ENCODE peak calls at places on chromosome 19, in four cellular contexts. R, X, P and U are unnamed samples. For H3K4me1, the result is how much of the 10 kb centered on the place peaks cover.

GRCh38 chr19:30322641-30323320 is 49.4 kb upstream of the ZNF536 start:
- DNase-seq in X (no peak), R (no peak), P (no peak), U (no peak)

GRCh38 chr19:18157465-18158063 is 4.6 kb downstream of the PIK3R2 start:
- DNase-seq in X (no peak), R (peak), P (no peak), U (no peak)

GRCh38 chr19:55372316-55373081 is 2.2 kb upstream of the IL11 start:
- DNase-seq in X (no peak), R (no peak), P (no peak), U (no peak)

GRCh38 chr19:1183543-1184172 is 9.6 kb upstream of the SBNO2 start:
- DNase-seq in R (peak), X (no peak), P (no peak), U (peak)

GRCh38 chr19:38033658-38034150 is 126.7 kb downstream of the SIPA1L3 start:
- DNase-seq in P (no peak), X (no peak), R (no peak), U (peak)

GRCh38 chr19:55149078-55150003 is at the start of gene TNNT1:
- DNase-seq in R (no peak), X (no peak), P (peak), U (no peak)

GRCh38 chr19:38717051-38717450 is 27.2 kb downstream of the CAPN12 start:
- DNase-seq in X (no peak), R (no peak), P (no peak), U (no peak)

GRCh38 chr19:737591-738093 is 13.3 kb upstream of the MISP start:
- DNase-seq in R (no peak), X (peak), P (no peak), U (peak)

GRCh38 chr19:45069056-45069455 is 7.2 kb downstream of the ZNF296 start:
- DNase-seq in X (no peak), P (no peak), R (peak), U (no peak)

GRCh38 chr19:51607920-51608562 is 22.2 kb downstream of the SIGLEC5 start:
- DNase-seq in P (peak), R (no peak), X (peak), U (peak)

GRCh38 chr19:926595-927043 is 784 bp downstream of the ARID3A start:
- DNase-seq in P (no peak), R (no peak), X (peak), U (peak)

GRCh38 chr19:47779524-47780214 is 1.2 kb downstream of the SELENOW start:
- DNase-seq in R (peak), P (peak), X (peak), U (peak)

GRCh38 chr19:55407625-55408319 is at the start of gene UBE2S:
- DNase-seq in P (peak), R (peak), X (peak), U (peak)

GRCh38 chr19:1652471-1653299 is at the start of gene TCF3:
- DNase-seq in R (peak), P (peak), X (peak), U (peak)

GRCh38 chr19:51094696-51095279 is 12.1 kb upstream of the KLK14 start:
- DNase-seq in P (no peak), X (no peak), R (no peak), U (no peak)

GRCh38 chr19:44582581-44583265 is 30.6 kb upstream of the IGSF23 start:
- DNase-seq in P (no peak), R (no peak), X (no peak), U (peak)

GRCh38 chr19:12034196-12034595 is 1.3 kb downstream of the ZNF433 start:
- DNase-seq in P (no peak), X (no peak), R (no peak), U (no peak)

GRCh38 chr19:12034610-12035009 is 869 bp downstream of the ZNF433 start:
- DNase-seq in X (peak), P (no peak), R (no peak), U (no peak)

GRCh38 chr19:12035220-12036172 is at the start of gene ZNF433:
- DNase-seq in X (peak), R (peak), P (peak), U (peak)
- TF ChIP-seq POLR2A in X (peak), R (peak), P (peak), U (peak)

GRCh38 chr19:49472936-49473335 is 1.1 kb upstream of the FLT3LG start:
- DNase-seq in R (no peak), X (no peak), P (no peak), U (no peak)
- H3K4me1 ChIP-seq in R (under half), X (under half), P (under half), U (under half)

DNA sequence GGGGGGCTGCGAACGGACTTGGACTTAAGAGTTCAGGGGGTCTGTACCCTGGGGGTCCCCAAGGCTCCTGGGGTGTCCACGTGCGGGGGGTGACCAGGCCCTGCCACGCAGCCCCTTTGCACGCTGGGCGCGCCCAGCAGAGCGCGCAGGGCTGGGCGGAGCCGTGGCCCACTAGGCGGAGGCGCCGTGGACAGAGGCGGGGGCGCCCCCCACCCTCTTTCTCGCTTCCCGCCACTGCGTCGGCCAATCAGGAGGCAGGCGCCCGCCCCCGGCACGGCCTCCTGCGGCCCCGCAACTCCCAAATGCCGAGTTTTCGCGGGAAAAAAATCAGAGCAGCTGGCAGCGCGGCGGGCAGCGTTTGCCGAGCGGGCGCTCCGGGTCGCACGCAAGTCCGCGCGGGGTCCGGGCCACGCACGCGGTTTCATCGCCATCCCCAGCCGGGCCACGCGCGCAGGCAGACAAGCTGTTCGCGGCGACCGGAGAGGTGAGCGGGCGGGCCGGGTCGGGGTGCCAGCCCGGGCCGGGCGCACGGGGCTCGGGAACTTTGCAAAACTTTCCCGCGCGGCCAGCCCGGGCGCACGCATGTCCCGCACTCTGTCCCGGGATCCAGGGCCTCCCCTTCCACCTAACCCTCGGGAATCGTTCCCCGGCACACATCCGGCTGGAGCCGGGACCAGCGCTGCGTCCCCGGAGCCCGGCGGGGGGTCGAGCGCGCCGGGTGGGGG is at the start of gene UHRF1:
- DNase-seq in X (no peak), R (no peak), P (no peak), U (peak)
- H3K27ac ChIP-seq in X (peak), R (no peak), P (peak), U (peak)

DNA sequence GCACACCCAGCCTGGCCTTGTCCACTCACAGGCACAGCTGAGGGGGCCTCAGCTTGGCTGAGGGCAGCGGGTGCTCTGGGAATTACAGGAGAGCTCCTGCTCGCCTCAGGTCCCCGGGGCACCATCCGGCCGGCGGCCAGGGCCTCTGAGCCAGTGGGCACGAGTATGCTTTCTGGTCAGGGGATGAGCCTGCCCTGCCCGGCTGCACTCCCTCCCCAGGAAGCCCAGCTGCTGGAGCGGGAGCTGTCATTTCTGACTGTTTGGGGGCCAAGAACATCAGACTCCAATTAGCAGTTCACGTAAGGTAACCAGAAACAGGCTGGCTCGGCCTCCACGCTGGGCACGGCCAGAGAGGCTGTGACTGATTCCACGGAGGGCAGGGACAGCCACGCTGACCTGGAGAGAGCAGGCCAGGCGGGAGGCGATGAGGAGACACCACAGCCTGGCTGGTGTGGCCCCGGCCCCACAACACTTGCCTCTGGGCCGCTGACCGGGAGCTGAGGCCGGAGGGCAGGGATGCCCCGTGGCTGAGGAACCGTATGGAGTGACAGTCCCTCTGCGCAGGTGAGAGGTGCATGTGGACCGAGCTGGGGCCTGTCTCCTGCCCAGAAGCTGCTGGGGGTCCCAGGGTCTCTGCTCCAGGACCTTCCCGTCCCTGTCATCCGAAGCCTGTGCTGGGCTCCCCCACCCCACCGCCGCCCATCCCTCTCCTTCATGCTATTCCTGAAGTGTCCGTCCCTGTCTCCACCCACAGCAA is 15.5 kb downstream of the CEBPG start:
- DNase-seq in X (no peak), P (no peak), R (no peak), U (no peak)
- TF ChIP-seq POLR2A in X (no peak), P (no peak), R (no peak), U (no peak)

DNA sequence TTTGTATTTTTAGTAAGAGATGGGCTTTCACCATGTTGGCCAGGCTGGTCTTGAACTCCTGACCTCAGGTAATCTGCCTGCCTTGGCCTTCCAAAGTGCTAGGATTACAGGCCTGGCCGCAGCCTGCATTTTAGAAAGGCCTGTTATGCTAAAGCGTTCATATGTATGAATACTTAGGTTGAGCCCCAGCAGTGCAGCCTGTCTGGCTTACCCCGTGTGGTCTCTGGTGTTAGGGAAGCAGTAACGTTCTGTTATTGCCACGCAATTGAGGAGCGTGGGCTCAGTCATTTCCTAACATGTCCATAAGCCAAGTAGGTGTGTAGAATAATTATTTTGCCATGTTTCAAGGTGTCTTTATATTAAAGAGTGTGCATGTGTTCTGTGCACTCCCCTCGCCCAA is 14.3 kb downstream of the HNRNPM start:
- DNase-seq in P (no peak), X (no peak), R (no peak), U (no peak)
- H3K4me1 ChIP-seq in P (half or more), X (half or more), R (under half), U (under half)

GRCh38 chr19:33818426-33818825 is 21.8 kb downstream of the KCTD15 start:
- DNase-seq in X (no peak), R (no peak), P (no peak), U (no peak)

GRCh38 chr19:33821871-33822270 is 25.2 kb downstream of the KCTD15 start:
- DNase-seq in R (no peak), X (no peak), P (no peak), U (no peak)

GRCh38 chr19:33815410-33816340 is 19.0 kb downstream of the KCTD15 start:
- DNase-seq in R (no peak), P (no peak), X (no peak), U (no peak)

GRCh38 chr19:33819875-33820781 is 23.5 kb downstream of the KCTD15 start:
- DNase-seq in P (peak), R (peak), X (peak), U (peak)

DNA sequence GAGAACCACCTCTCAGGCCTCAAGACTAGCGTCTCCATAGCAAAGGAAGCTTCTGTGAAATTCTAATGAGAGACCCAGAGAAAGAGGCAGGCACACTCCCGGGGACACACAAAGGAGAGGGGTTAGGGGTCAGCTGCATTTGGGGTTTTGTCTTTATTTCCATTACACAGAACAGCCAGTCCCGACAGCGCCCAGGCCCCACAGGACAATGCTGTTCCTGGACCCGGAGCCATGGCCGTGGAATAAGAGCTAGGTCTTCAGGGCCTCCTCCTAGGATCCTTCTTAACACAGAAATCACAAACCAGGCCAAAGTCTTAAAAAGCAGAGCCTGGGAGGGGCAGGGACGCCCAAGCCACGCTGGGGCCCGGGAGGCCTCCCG is 22.8 kb downstream of the KCTD15 start:
- DNase-seq in R (no peak), P (no peak), X (no peak), U (no peak)
- H3K27ac ChIP-seq in R (peak), P (peak), X (peak), U (peak)

GRCh38 chr19:2902590-2903218 is 2.0 kb downstream of the ZNF57 start:
- DNase-seq in X (no peak), P (no peak), R (no peak), U (no peak)

GRCh38 chr19:2905918-2906519 is 5.3 kb downstream of the ZNF57 start:
- DNase-seq in P (no peak), X (no peak), R (no peak), U (peak)

GRCh38 chr19:2896694-2897093 is 4.0 kb upstream of the ZNF57 start:
- DNase-seq in P (no peak), R (no peak), X (no peak), U (no peak)

DNA sequence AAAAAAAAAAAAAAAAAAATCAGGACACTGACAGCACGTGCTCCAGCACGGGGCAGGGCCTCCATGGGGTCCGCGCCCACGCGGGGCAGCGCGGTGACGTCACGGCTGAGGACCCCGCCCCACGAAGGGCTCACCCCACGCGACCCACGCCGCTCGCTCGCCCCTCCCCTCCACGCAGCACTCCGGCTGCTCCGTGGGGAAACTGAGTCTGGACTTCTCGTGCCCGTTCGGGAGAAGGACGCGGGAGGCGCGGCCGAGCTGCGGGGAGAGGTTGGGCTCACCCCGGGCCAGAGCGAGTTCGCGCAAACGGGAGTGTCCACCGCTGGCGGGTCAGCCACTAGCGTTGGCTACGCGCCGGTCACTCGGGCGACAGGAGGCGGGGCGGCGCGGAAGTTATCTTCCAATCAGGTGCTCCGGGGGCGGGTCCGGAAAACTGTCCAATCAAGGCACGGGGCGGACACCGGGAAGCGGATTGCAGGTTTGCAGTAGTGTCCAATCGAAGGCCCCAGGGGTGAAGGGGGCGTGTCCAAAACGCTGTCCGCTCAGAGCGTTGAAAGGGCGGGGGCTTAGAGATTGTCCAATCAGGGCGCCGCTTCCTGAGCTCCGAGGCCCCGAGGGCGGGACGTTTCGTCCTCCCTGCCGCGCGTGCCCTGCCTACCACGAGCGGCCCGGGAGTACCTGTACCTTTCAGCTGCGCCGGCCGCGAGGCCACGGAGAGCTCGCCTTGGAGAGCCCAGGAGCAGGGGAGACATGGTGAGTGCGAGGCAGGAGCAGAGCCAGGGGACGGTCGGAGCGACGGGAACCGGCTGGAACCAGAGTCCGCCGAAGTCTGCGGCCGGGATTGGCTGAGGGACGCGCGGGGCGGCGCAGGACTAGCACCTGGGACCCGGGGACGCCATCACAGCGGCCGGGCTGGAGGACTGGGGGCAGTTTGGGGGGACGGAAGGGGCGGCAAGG is at the start of gene ZNF57:
- DNase-seq in R (peak), P (peak), X (peak), U (peak)
- TF ChIP-seq POLR2A in R (no peak), P (peak), X (no peak), U (peak)

GRCh38 chr19:15249912-15250634 is 17.8 kb upstream of the EPHX3 start:
- DNase-seq in R (peak), P (no peak), X (peak), U (no peak)

GRCh38 chr19:15251010-15251748 is 18.9 kb upstream of the EPHX3 start:
- DNase-seq in R (no peak), X (no peak), P (peak), U (no peak)

GRCh38 chr19:15249560-15249874 is 17.3 kb upstream of the EPHX3 start:
- DNase-seq in R (no peak), X (no peak), P (no peak), U (no peak)

GRCh38 chr19:15251749-15252397 is 19.6 kb upstream of the EPHX3 start:
- DNase-seq in R (peak), X (peak), P (peak), U (peak)

GRCh38 chr19:15250635-15250993 is 18.4 kb upstream of the EPHX3 start:
- DNase-seq in P (peak), X (no peak), R (no peak), U (no peak)
- H3K4me1 ChIP-seq in P (half or more), X (half or more), R (under half), U (half or more)

DNA sequence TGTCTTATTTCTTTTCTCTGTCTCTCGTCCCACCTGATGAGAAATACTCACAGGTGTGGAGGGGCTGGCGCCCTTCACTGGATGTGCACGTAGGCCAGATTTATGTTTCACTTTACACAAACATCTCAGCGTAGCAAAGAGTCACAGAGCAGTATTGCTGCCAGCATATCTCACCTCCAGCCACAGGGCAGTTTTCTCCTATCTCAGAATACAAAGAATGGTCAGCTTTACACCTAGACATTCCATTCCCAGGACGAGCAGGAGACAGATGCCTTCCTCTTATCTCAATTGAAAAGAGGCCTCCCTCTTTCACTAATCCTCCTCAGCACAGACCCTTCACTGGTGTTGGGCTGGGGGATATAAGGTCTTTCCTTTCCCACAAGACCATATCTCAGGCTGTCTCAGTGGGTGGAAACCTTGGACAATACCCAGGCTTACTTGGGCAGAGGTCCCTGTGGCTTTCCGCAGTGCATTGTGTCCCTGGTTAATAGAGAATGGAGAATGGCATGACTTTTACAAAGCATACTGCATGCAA is 7.2 kb upstream of the ZNF611 start:
- DNase-seq in P (no peak), X (no peak), R (no peak), U (no peak)
- H3K27ac ChIP-seq in P (no peak), X (no peak), R (no peak), U (no peak)

DNA sequence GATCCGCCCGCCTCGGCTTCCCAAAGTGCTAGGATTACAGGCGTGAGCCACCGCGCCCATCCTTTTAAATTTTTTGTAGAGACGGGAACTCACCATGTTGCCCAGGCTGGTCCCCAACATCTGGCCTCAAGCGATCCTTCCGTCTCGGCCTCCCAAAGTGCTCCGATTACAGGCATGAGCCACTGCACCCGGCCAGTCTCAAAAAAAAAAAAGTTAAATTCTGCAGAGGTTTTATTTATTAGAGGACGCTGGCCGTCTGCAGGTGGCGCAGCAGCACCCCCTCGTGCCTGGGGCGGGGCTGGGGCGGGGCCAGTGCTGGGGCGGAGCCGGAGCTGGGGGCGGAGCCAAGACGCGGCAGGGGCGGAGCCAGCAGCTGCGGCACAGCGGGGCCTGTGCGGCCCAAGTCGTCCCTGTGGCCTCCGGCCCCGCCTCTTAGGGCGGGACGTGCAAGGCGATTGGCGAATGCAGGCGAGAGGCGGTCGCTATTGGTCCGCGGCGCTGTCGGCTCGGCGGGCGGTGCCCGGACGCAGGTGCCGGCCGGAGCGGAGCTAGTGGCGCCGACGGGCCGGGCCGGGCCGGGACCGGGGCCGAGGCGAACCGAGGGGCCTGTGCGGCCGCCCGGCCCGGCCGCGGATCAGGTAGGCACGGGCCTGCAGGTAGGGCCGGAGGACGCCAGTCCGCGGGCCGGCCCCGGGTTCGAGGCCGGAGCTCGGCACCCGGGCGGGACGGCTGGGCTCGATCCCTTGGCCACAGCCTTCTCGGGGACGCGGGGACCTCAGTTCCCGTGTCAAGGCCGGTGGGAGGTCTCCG is at the start of gene MARCHF2:
- DNase-seq in R (peak), P (peak), X (peak), U (peak)
- TF ChIP-seq POLR2A in R (no peak), P (peak), X (peak), U (no peak)